ENCODE peak calls at places on chromosomes 6 and 20, in eight cellular contexts. F is non-pigmented ciliary epithelial cell, W is ecto neural progenitor cell, E is glutamatergic neuron, I is cortex of kidney, P is psoas muscle, Q is cardiac fibroblast, C is iPS-NIHi11. B is an unnamed sample.

GRCh38 chr6:16676978-16677377 is 84.3 kb downstream of the ATXN1 start:
- DNase-seq in I (no peak), F (peak), W (no peak), E (no peak), Q (peak), C (peak), P (no peak), B (no peak)

GRCh38 chr6:105941616-105942412 is 144.3 kb upstream of the PRDM1 start:
- DNase-seq in I (no peak), Q (no peak), P (no peak), E (no peak), C (no peak), F (peak), W (no peak), B (no peak)

GRCh38 chr6:133899556-133899955 is 10.6 kb downstream of the TCF21 start:
- DNase-seq in C (no peak), I (no peak), W (no peak), E (no peak), F (no peak), P (no peak), Q (peak), B (no peak)

GRCh38 chr6:47229255-47229654 is 80.5 kb downstream of the TNFRSF21 start:
- DNase-seq in P (no peak), F (no peak), W (no peak), C (no peak), E (no peak), Q (no peak), I (no peak), B (peak)

GRCh38 chr20:34708621-34709043 is 4.5 kb downstream of the TP53INP2 start:
- DNase-seq in E (peak), P (peak), C (peak), I (no peak), Q (peak), F (no peak), W (peak), B (no peak)

GRCh38 chr6:140857734-140858380 is 1274.9 kb upstream of the GJE1 start:
- DNase-seq in P (no peak), W (no peak), Q (peak), E (no peak), C (no peak), F (peak), I (no peak), B (no peak)

GRCh38 chr6:149314325-149314724 is 3.2 kb upstream of the TAB2 start:
- DNase-seq in E (no peak), I (no peak), Q (no peak), W (no peak), P (no peak), C (no peak), F (no peak), B (no peak)

GRCh38 chr20:45872626-45873025 is 8.4 kb upstream of the ZSWIM1 start:
- DNase-seq in I (no peak), F (no peak), Q (no peak), P (no peak), C (no peak), E (no peak), W (no peak), B (no peak)

GRCh38 chr6:190596-191395 is 101.5 kb upstream of the DUSP22 start:
- DNase-seq in I (no peak), F (no peak), E (no peak), Q (no peak), P (no peak), C (peak), W (no peak), B (no peak)

GRCh38 chr6:100366419-100366818 is 98.3 kb downstream of the SIM1 start:
- DNase-seq in I (no peak), E (no peak), C (no peak), P (no peak), W (no peak), F (no peak), Q (peak), B (no peak)

GRCh38 chr6:10409160-10409765 is 5.6 kb downstream of the TFAP2A start:
- DNase-seq in E (no peak), F (no peak), P (no peak), I (no peak), W (no peak), C (no peak), Q (no peak), B (no peak)

GRCh38 chr20:49517509-49518100 is 35.1 kb upstream of the KCNB1 start:
- DNase-seq in P (no peak), W (no peak), I (no peak), E (no peak), C (no peak), Q (no peak), F (no peak), B (no peak)

GRCh38 chr6:11042750-11043551 is 1.2 kb downstream of the ELOVL2 start:
- DNase-seq in Q (peak), C (no peak), W (peak), P (no peak), I (no peak), E (no peak), F (no peak), B (no peak)

GRCh38 chr6:151389640-151390275 is 1.6 kb downstream of the ZBTB2 start:
- DNase-seq in C (peak), W (no peak), P (peak), Q (peak), F (no peak), E (peak), I (no peak), B (no peak)

GRCh38 chr6:120108061-120108795 is 758.7 kb upstream of the MAN1A1 start:
- DNase-seq in Q (no peak), F (no peak), W (no peak), I (no peak), E (no peak), P (no peak), C (no peak), B (no peak)

GRCh38 chr6:166989427-166990034 is 9.7 kb upstream of the CEP43 start:
- DNase-seq in Q (peak), P (no peak), W (no peak), F (peak), E (no peak), C (no peak), I (no peak), B (no peak)

GRCh38 chr6:32148289-32148688 is 3.5 kb downstream of the PRRT1 start:
- DNase-seq in P (no peak), F (no peak), W (peak), Q (no peak), I (no peak), E (no peak), C (no peak), B (no peak)

GRCh38 chr6:52598123-52598823 is 21.4 kb upstream of the TRAM2 start:
- DNase-seq in E (peak), W (peak), F (no peak), I (no peak), C (peak), Q (peak), P (peak), B (no peak)

GRCh38 chr6:74768120-74768519 is 437.7 kb downstream of the COL12A1 start:
- DNase-seq in Q (no peak), F (no peak), C (no peak), E (no peak), W (no peak), P (no peak), I (no peak), B (no peak)

GRCh38 chr6:41071923-41072835 is at the start of gene OARD1:
- DNase-seq in F (no peak), W (peak), I (peak), C (peak), E (peak), Q (peak), P (peak), B (peak)